ENCODE peak calls at places on chromosomes 11 and 22, in six cellular contexts. Y is AG04450, N is A549, X is GM20000, A is lung, T is psoas muscle. W is an unnamed sample.

GRCh38 chr11:116890193-116890592 is 52.8 kb upstream of the APOA1 start:
- DNase-seq in Y (no peak), N (no peak), X (peak; percentile 20), A (no peak), T (no peak), W (no peak)

GRCh38 chr11:121090145-121090721 is 10.8 kb upstream of the TECTA start:
- DNase-seq in Y (no peak), N (no peak), X (no peak), A (no peak), T (no peak), W (no peak)

GRCh38 chr11:63670738-63671321 is 346 bp downstream of the ATL3 start:
- DNase-seq in Y (no peak), N (peak; percentile 62), X (peak; percentile 70), A (peak; percentile 61), T (peak; percentile 72), W (peak; percentile 65)

GRCh38 chr22:39457047-39457545 is 284 bp downstream of the MGAT3 start:
- DNase-seq in Y (no peak), N (no peak), X (peak; percentile 82), A (no peak), T (no peak), W (peak; percentile 81)

GRCh38 chr11:86888164-86888977 is 66.8 kb downstream of the FZD4 start:
- DNase-seq in Y (peak; percentile 71), N (no peak), X (no peak), A (no peak), T (no peak), W (no peak)

GRCh38 chr11:87473174-87473573 is 435.4 kb downstream of the TMEM135 start:
- DNase-seq in Y (peak; percentile 87), N (no peak), X (no peak), A (peak; percentile 31), T (no peak), W (no peak)

GRCh38 chr11:26862801-26863200 is 131.1 kb upstream of the FIBIN start:
- DNase-seq in Y (no peak), N (no peak), X (no peak), A (no peak), T (no peak), W (no peak)

GRCh38 chr11:15505155-15505554 is 390.4 kb downstream of the INSC start:
- DNase-seq in Y (no peak), N (no peak), X (no peak), A (no peak), T (no peak), W (no peak)

GRCh38 chr11:11446967-11447366 is 93.9 kb upstream of the CSNK2A3 start:
- DNase-seq in Y (no peak), N (no peak), X (no peak), A (no peak), T (no peak), W (no peak)

GRCh38 chr11:32088117-32088941 is 2.5 kb upstream of the RCN1 start:
- DNase-seq in Y (peak; percentile 62), N (no peak), X (peak; percentile 39), A (peak; percentile 60), T (no peak), W (peak; percentile 39)

GRCh38 chr11:35158371-35159081 is 19.6 kb downstream of the CD44 start:
- DNase-seq in Y (no peak), N (no peak), X (no peak), A (no peak), T (peak; percentile 63), W (no peak)

GRCh38 chr11:62399868-62400245 is 19.0 kb upstream of the SCGB1A1 start:
- DNase-seq in Y (no peak), N (no peak), X (no peak), A (no peak), T (no peak), W (no peak)

GRCh38 chr22:23467721-23468294 is 112.3 kb downstream of the IGLL1 start:
- DNase-seq in Y (no peak), N (no peak), X (no peak), A (no peak), T (no peak), W (no peak)

GRCh38 chr11:124520253-124520854 is 23.1 kb downstream of the OR8B12 start:
- DNase-seq in Y (no peak), N (no peak), X (no peak), A (no peak), T (no peak), W (no peak)

GRCh38 chr11:58905716-58906547 is 33.4 kb upstream of the GLYATL1 start:
- DNase-seq in Y (peak; percentile 71), N (peak; percentile 48), X (no peak), A (no peak), T (peak; percentile 73), W (no peak)

GRCh38 chr11:105230586-105230985 is 91.0 kb upstream of the CARD18 start:
- DNase-seq in Y (no peak), N (no peak), X (no peak), A (no peak), T (no peak), W (no peak)

GRCh38 chr11:11821899-11822298 is 19.9 kb upstream of the USP47 start:
- DNase-seq in Y (no peak), N (no peak), X (no peak), A (no peak), T (no peak), W (no peak)

GRCh38 chr11:126109941-126110731 is 47.5 kb upstream of the CDON start:
- DNase-seq in Y (no peak), N (no peak), X (no peak), A (no peak), T (peak; percentile 70), W (peak; percentile 48)

GRCh38 chr22:23013612-23014011 is 56.7 kb upstream of the GNAZ start:
- DNase-seq in Y (no peak), N (no peak), X (no peak), A (no peak), T (no peak), W (no peak)

GRCh38 chr22:41382098-41382578 is 396 bp downstream of the TEF start:
- DNase-seq in Y (no peak), N (peak; percentile 53), X (peak; percentile 89), A (peak; percentile 66), T (peak; percentile 89), W (peak; percentile 88)

GRCh38 chr11:65549088-65549487 is 9.1 kb downstream of the LTBP3 start:
- DNase-seq in Y (no peak), N (no peak), X (no peak), A (no peak), T (no peak), W (no peak)

GRCh38 chr11:36122715-36123114 is 166.5 kb downstream of the COMMD9 start:
- DNase-seq in Y (no peak), N (no peak), X (no peak), A (no peak), T (no peak), W (no peak)

GRCh38 chr11:44032304-44033085 is 15.3 kb upstream of the ACCSL start:
- DNase-seq in Y (no peak), N (no peak), X (no peak), A (peak; percentile 85), T (peak; percentile 66), W (no peak)

GRCh38 chr11:30619767-30620166 is 33.6 kb upstream of the MPPED2 start:
- DNase-seq in Y (no peak), N (no peak), X (no peak), A (no peak), T (no peak), W (no peak)

DNA sequence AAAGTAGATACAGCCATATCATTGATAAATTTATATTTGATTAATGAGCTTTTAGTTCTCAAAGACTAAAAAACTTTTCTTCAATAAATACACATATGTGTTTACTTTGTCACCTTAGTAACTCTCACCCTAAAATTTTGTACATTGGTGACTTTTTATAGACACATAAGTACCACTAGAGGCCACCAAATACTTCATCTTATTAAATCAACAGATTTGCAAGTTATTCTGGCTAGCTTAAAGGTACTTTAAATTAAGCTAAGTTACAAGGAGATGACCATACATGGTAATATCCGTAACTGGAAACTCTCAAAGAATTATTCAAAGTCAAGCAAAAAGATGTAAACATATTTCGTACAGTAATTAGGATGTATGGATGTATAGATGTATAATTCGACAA is 112.2 kb downstream of the SBF2 start:
- DNase-seq in Y (no peak), N (peak; percentile 8), X (peak; percentile 6), A (no peak), T (no peak), W (peak; percentile 10)
- TF ChIP-seq CTCF in Y (peak; percentile 19), N (peak; percentile 38), X (no peak), A (no peak), T (no peak), W (peak; percentile 25)

GRCh38 chr22:49760630-49761571 is 66.8 kb downstream of the BRD1 start:
- DNase-seq in Y (no peak), N (no peak), X (peak; percentile 66), A (no peak), T (peak; percentile 39), W (peak; percentile 64)
- TF ChIP-seq CTCF in Y (no peak), N (no peak), X (no peak), A (no peak), T (no peak), W (no peak)

DNA sequence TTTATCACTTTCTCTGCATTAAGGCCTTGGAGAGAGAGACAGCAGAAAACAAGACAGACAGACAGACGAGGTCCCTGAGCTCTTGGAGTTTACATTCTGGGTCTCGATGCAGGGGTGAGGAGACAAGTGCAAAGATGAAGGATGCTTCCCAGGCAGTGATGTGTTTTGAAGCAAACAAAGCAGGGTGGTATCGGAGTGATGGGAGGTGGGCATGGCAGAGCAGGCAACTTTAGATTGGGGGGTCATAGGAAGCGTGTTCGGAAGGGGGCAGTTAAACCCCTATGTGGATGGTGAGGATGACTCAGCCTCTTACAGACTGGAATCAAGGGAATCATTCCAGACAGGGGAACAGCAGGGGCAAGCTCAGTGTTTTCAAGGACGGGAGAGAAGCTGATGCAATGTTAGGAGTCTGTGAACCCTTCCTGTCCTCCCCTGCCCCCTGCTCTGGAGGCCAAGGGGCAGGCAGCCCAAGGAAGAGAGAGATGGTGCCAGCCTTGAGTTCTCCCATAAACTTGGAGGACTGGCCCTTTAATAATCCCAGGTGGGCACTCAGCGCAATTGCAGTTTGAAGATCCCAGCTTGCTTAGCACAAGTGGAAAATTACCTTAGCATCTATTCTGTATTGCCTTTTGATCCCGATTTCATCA is 180.2 kb downstream of the CHST1 start:
- DNase-seq in Y (no peak), N (peak; percentile 14), X (no peak), A (no peak), T (no peak), W (no peak)
- TF ChIP-seq CTCF in Y (no peak), N (no peak), X (no peak), A (no peak), T (no peak), W (no peak)

GRCh38 chr11:93001812-93002211 is 32.4 kb downstream of the MTNR1B start:
- DNase-seq in Y (no peak), N (no peak), X (no peak), A (no peak), T (no peak), W (no peak)
- TF ChIP-seq CTCF in Y (no peak), N (no peak), X (no peak), A (no peak), T (no peak), W (no peak)

DNA sequence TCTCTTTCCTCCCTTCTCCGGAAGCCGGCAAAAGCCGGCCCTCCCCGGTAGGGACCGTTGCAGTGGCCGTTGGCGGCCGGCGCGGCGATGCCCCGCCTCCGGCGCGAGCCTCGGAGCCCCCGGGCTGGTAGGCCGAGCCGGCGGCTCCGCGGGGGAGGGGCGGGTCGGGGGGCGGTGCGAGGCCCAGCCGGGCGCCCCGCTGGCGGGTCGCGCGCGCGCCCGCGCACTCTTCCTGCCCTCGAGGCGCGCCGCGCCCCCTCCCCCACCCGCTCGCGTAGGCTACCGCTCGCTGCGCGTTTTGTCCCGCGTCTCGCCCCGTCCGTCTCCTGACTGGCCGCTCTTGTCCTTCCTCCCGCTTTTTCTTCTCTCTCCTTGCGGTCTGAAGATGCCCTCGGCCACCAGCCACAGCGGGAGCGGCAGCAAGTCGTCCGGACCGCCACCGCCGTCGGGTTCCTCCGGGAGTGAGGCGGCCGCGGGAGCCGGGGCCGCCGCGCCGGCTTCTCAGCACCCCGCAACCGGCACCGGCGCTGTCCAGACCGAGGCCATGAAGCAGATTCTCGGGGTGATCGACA is 591 bp downstream of the CAPRIN1 start:
- DNase-seq in Y (peak; percentile 57), N (peak; percentile 86), X (peak; percentile 98), A (peak; percentile 89), T (peak; percentile 96), W (peak; percentile 96)
- TF ChIP-seq CTCF in Y (no peak), N (no peak), X (no peak), A (no peak), T (no peak), W (no peak)